ENCODE peak calls at places on chromosomes 1 and 21, in nine cellular contexts. X is stomach; D is GM04503; E is H4; Y is NCI-H510A; M is activated T-helper 1 cell treated with anti-CD3 and anti-CD28 coated beads, Interleukin-12 subunit alpha, Interleukin-12 subunit beta, Interleukin-2, Interleukin-4 antibody, amounts not matched to agents 30 ng/mL and 10 ng/mL and 1 ng/mL, durations not matched to agents 14 hours and 24 hours and 36 hours; F is esophagus squamous epithelium; T is HuH-7; L is SK-MEL-5. U is an unnamed sample.

GRCh38 chr1:155309423-155310021 is 856 bp downstream of the FDPS start:
- DNase-seq in Y (no peak), X (peak; percentile 65), L (no peak), D (no peak), T (no peak), M (no peak), F (no peak), E (no peak), U (no peak)

GRCh38 chr1:4124631-4125145 is 224.6 kb upstream of the C1orf174 start:
- DNase-seq in L (no peak), X (no peak), Y (no peak), T (no peak), M (no peak), F (no peak), D (no peak), E (no peak), U (no peak)

GRCh38 chr1:56429288-56429687 is 150.1 kb downstream of the PLPP3 start:
- DNase-seq in M (no peak), F (no peak), E (no peak), X (no peak), T (no peak), D (no peak), Y (no peak), L (no peak), U (no peak)

GRCh38 chr1:63593303-63593886 is at the start of gene PGM1:
- DNase-seq in X (peak; percentile 67), M (peak; percentile 68), Y (peak; percentile 81), D (no peak), E (peak; percentile 64), L (peak; percentile 76), F (peak; percentile 38), T (peak; percentile 38), U (peak; percentile 64)

GRCh38 chr1:4772294-4773010 is 118.0 kb downstream of the AJAP1 start:
- DNase-seq in M (no peak), F (no peak), Y (no peak), D (no peak), E (no peak), T (no peak), L (no peak), X (no peak), U (no peak)

GRCh38 chr21:43021191-43021590 is 46.8 kb downstream of the PKNOX1 start:
- DNase-seq in T (no peak), E (no peak), M (no peak), D (no peak), F (no peak), L (no peak), Y (no peak), X (no peak), U (no peak)

GRCh38 chr1:163875214-163875926 is 553.6 kb downstream of the NUF2 start:
- DNase-seq in E (peak; percentile 25), T (no peak), L (no peak), Y (no peak), F (no peak), M (no peak), X (no peak), D (peak; percentile 88), U (peak; percentile 94)

GRCh38 chr1:205144751-205145150 is 23.0 kb upstream of the RBBP5 start:
- DNase-seq in M (no peak), L (peak; percentile 31), X (no peak), F (no peak), D (peak; percentile 41), T (no peak), Y (no peak), E (no peak), U (no peak)

GRCh38 chr1:185929759-185930158 is 195.6 kb downstream of the HMCN1 start:
- DNase-seq in M (no peak), L (no peak), D (peak; percentile 76), Y (no peak), X (no peak), E (no peak), T (no peak), F (no peak), U (no peak)

GRCh38 chr1:161905269-161905884 is 118.3 kb downstream of the OLFML2B start:
- DNase-seq in D (no peak), T (peak; percentile 29), X (peak; percentile 38), Y (no peak), M (no peak), F (no peak), E (peak; percentile 33), L (peak; percentile 49), U (no peak)

GRCh38 chr1:18921506-18922251 is 19.3 kb upstream of the ALDH4A1 start:
- DNase-seq in X (no peak), D (no peak), L (no peak), F (no peak), E (no peak), M (no peak), Y (no peak), T (no peak), U (no peak)

GRCh38 chr1:75136158-75136815 is 2.1 kb downstream of the LHX8 start:
- DNase-seq in L (no peak), D (no peak), M (no peak), T (no peak), F (no peak), Y (peak; percentile 15), X (no peak), E (no peak), U (peak; percentile 15)

GRCh38 chr21:34890724-34891609 is 158.1 kb downstream of the RUNX1 start:
- DNase-seq in T (peak; percentile 30), L (no peak), Y (no peak), E (no peak), X (no peak), D (no peak), M (no peak), F (no peak), U (no peak)

GRCh38 chr1:16296643-16297042 is 55.6 kb downstream of the FBXO42 start:
- DNase-seq in D (no peak), T (no peak), L (no peak), E (no peak), F (no peak), Y (no peak), M (no peak), X (no peak), U (no peak)

GRCh38 chr1:53319296-53320101 is 8.4 kb downstream of the LRP8 start:
- DNase-seq in D (no peak), E (no peak), F (no peak), T (no peak), L (no peak), M (no peak), X (no peak), Y (no peak), U (no peak)

GRCh38 chr1:85911742-85912141 is 203.5 kb upstream of the ZNHIT6 start:
- DNase-seq in T (no peak), L (peak; percentile 19), E (no peak), X (no peak), F (no peak), D (no peak), Y (no peak), M (no peak), U (no peak)

GRCh38 chr1:188652678-188653077 is 1823.9 kb downstream of the PLA2G4A start:
- DNase-seq in X (no peak), Y (no peak), F (no peak), E (peak; percentile 70), M (no peak), D (peak; percentile 5), T (no peak), L (peak; percentile 9), U (no peak)

GRCh38 chr1:58392083-58392482 is 154.4 kb downstream of the OMA1 start:
- DNase-seq in E (no peak), M (no peak), T (no peak), D (no peak), L (no peak), X (no peak), Y (no peak), F (no peak), U (no peak)

GRCh38 chr1:15031251-15031930 is 122.2 kb upstream of the TMEM51 start:
- DNase-seq in E (no peak), L (peak; percentile 54), F (no peak), M (no peak), T (no peak), X (no peak), D (no peak), Y (no peak), U (no peak)

GRCh38 chr1:9289090-9289534 is 3.6 kb upstream of the SPSB1 start:
- DNase-seq in Y (no peak), D (no peak), L (peak; percentile 74), F (no peak), T (no peak), M (peak; percentile 69), X (peak; percentile 89), E (peak; percentile 60), U (peak; percentile 43)

GRCh38 chr1:180643693-180644092 is 11.9 kb downstream of the XPR1 start:
- DNase-seq in F (no peak), L (no peak), T (no peak), X (no peak), E (no peak), D (no peak), Y (no peak), M (no peak), U (peak; percentile 65)

GRCh38 chr1:68083686-68084085 is 33.3 kb upstream of the DIRAS3 start:
- DNase-seq in L (no peak), Y (no peak), D (no peak), E (no peak), M (no peak), X (no peak), T (no peak), F (no peak), U (no peak)

GRCh38 chr1:154603317-154603716 is 4.7 kb downstream of the ADAR start:
- DNase-seq in F (no peak), M (no peak), T (no peak), X (no peak), Y (no peak), L (no peak), D (no peak), E (no peak), U (no peak)

GRCh38 chr1:203744008-203744972 is 20.7 kb upstream of the LAX1 start:
- DNase-seq in L (no peak), D (no peak), T (no peak), E (no peak), M (peak; percentile 32), F (no peak), X (peak; percentile 31), Y (no peak), U (no peak)

GRCh38 chr1:8147922-8148321 is 121.8 kb upstream of the ERRFI1 start:
- DNase-seq in T (no peak), L (no peak), Y (no peak), F (no peak), X (no peak), E (no peak), M (no peak), D (no peak), U (no peak)

GRCh38 chr21:17491716-17492414 is 21.0 kb upstream of the CXADR start:
- DNase-seq in M (no peak), L (peak; percentile 16), Y (no peak), T (no peak), E (peak; percentile 98), X (no peak), F (no peak), D (peak; percentile 88), U (no peak)

GRCh38 chr1:168195199-168196135 is 16.7 kb downstream of the TIPRL start:
- DNase-seq in E (no peak), F (no peak), Y (no peak), T (no peak), M (no peak), L (no peak), D (no peak), X (no peak), U (no peak)

GRCh38 chr21:35868869-35869223 is 191.5 kb downstream of the SETD4 start:
- DNase-seq in M (no peak), T (no peak), F (no peak), L (no peak), X (no peak), E (no peak), D (no peak), Y (no peak), U (no peak)

GRCh38 chr1:180193371-180194047 is 36.6 kb upstream of the LHX4 start:
- DNase-seq in X (no peak), T (no peak), F (no peak), Y (no peak), D (no peak), L (no peak), M (no peak), E (no peak), U (no peak)

GRCh38 chr21:41778974-41779600 is 12.2 kb upstream of the RIPK4 start:
- DNase-seq in L (no peak), F (no peak), X (peak; percentile 53), T (no peak), D (no peak), Y (peak; percentile 81), M (no peak), E (no peak), U (peak; percentile 68)

GRCh38 chr1:11534846-11535245 is 55.9 kb downstream of the DISP3 start:
- DNase-seq in T (no peak), D (no peak), L (no peak), X (no peak), Y (no peak), E (no peak), F (no peak), M (no peak), U (no peak)

U was measured in DMS153.